ENCODE peak calls at places on chromosomes 12 and 14, in five cellular contexts. K is cerebellar cortex; F is A549; A is effector CD4-positive, alpha-beta T cell; X is non-pigmented ciliary epithelial cell. J is an unnamed sample.

GRCh38 chr14:95935228-95935822 is 58.7 kb downstream of the TUNAR start:
- DNase-seq in K (no peak), F (no peak), A (no peak), X (peak; percentile 1), J (peak; percentile 26)

GRCh38 chr12:8452976-8453616 is 2.7 kb upstream of the CLEC6A start:
- DNase-seq in K (no peak), F (no peak), A (no peak), X (no peak), J (no peak)

GRCh38 chr12:85632390-85632789 is 203.8 kb downstream of the RASSF9 start:
- DNase-seq in K (no peak), F (no peak), A (no peak), X (no peak), J (no peak)

GRCh38 chr12:62621239-62621638 is 154.6 kb downstream of the MON2 start:
- DNase-seq in K (no peak), F (no peak), A (no peak), X (no peak), J (no peak)

GRCh38 chr12:56551070-56551469 is 29.4 kb downstream of the RBMS2 start:
- DNase-seq in K (no peak), F (no peak), A (no peak), X (no peak), J (no peak)

GRCh38 chr14:35385042-35385839 is 19.3 kb downstream of the NFKBIA start:
- DNase-seq in K (peak; percentile 97), F (peak; percentile 89), A (no peak), X (no peak), J (no peak)

GRCh38 chr12:13864081-13864673 is 117.2 kb downstream of the GRIN2B start:
- DNase-seq in K (peak; percentile 79), F (peak; percentile 88), A (peak; percentile 24), X (peak; percentile 10), J (peak; percentile 80)

GRCh38 chr14:33997611-33998010 is 46.7 kb upstream of the EGLN3 start:
- DNase-seq in K (no peak), F (no peak), A (no peak), X (no peak), J (no peak)

GRCh38 chr12:75585309-75585708 is 73.9 kb upstream of the KRR1 start:
- DNase-seq in K (no peak), F (peak; percentile 39), A (no peak), X (peak; percentile 73), J (no peak)

GRCh38 chr12:49664167-49664566 is 40.8 kb downstream of the PRPF40B start:
- DNase-seq in K (no peak), F (no peak), A (no peak), X (no peak), J (no peak)

GRCh38 chr12:116053479-116054195 is 223.9 kb downstream of the MED13L start:
- DNase-seq in K (no peak), F (peak; percentile 59), A (no peak), X (no peak), J (no peak)

GRCh38 chr12:54641554-54641953 is 6.6 kb downstream of the DCD start:
- DNase-seq in K (no peak), F (no peak), A (no peak), X (no peak), J (no peak)

GRCh38 chr14:100399052-100399849 is 76.1 kb downstream of the SLC25A47 start:
- DNase-seq in K (peak; percentile 71), F (no peak), A (no peak), X (no peak), J (no peak)

GRCh38 chr12:74365178-74365964 is 172.3 kb upstream of the ATXN7L3B start:
- DNase-seq in K (peak; percentile 6), F (peak; percentile 54), A (no peak), X (no peak), J (no peak)

GRCh38 chr14:100712490-100712889 is 14.2 kb upstream of the DLK1 start:
- DNase-seq in K (no peak), F (no peak), A (no peak), X (no peak), J (peak; percentile 17)

GRCh38 chr12:75848961-75849360 is 182.6 kb downstream of the PHLDA1 start:
- DNase-seq in K (no peak), F (no peak), A (no peak), X (no peak), J (no peak)

GRCh38 chr12:115755752-115756140 is 521.7 kb downstream of the MED13L start:
- DNase-seq in K (no peak), F (no peak), A (no peak), X (no peak), J (no peak)

GRCh38 chr12:129873458-129873857 is 30.4 kb downstream of the TMEM132D start:
- DNase-seq in K (no peak), F (no peak), A (no peak), X (no peak), J (no peak)

J was measured in HT-29.